ENCODE peak calls at places on chromosomes 5 and 9, in five cellular contexts. Q, K, A, G and L are unnamed samples.

GRCh38 chr9:7432989-7433388 is 366.6 kb downstream of the DMAC1 start:
- DNase-seq in Q (no peak), K (no peak), A (no peak), G (no peak), L (no peak)

GRCh38 chr5:174083041-174083827 is 37.7 kb downstream of the NSG2 start:
- DNase-seq in Q (no peak), K (no peak), A (no peak), G (no peak), L (no peak)

GRCh38 chr5:109739741-109740140 is 50.0 kb downstream of the MAN2A1 start:
- DNase-seq in Q (no peak), K (no peak), A (no peak), G (no peak), L (peak)

GRCh38 chr5:175131432-175131831 is 312.6 kb downstream of the DRD1 start:
- DNase-seq in Q (no peak), K (no peak), A (no peak), G (no peak), L (no peak)

GRCh38 chr9:72807765-72808445 is 144.9 kb downstream of the ALDH1A1 start:
- DNase-seq in Q (no peak), K (no peak), A (no peak), G (no peak), L (peak)

GRCh38 chr5:172830876-172831662 is 3.0 kb upstream of the ERGIC1 start:
- DNase-seq in Q (no peak), K (no peak), A (no peak), G (no peak), L (peak)

GRCh38 chr5:143376911-143377838 is 26.3 kb downstream of the NR3C1 start:
- DNase-seq in Q (peak), K (no peak), A (no peak), G (no peak), L (peak)

GRCh38 chr5:4419276-4419675 is 720.9 kb upstream of the ADAMTS16 start:
- DNase-seq in Q (no peak), K (no peak), A (no peak), G (no peak), L (no peak)

GRCh38 chr9:137172907-137173794 is 1.3 kb upstream of the TMEM210 start:
- DNase-seq in Q (peak), K (peak), A (no peak), G (no peak), L (no peak)

GRCh38 chr9:137175345-137175961 is 3.6 kb upstream of the TMEM210 start:
- DNase-seq in Q (no peak), K (no peak), A (no peak), G (no peak), L (no peak)

GRCh38 chr9:137176302-137177182 is 4.7 kb upstream of the TMEM210 start:
- DNase-seq in Q (no peak), K (peak), A (peak), G (no peak), L (peak)

GRCh38 chr9:137174722-137175293 is 3.0 kb upstream of the TMEM210 start:
- DNase-seq in Q (no peak), K (no peak), A (no peak), G (no peak), L (no peak)

GRCh38 chr9:137173795-137174664 is 2.2 kb upstream of the TMEM210 start:
- DNase-seq in Q (no peak), K (no peak), A (no peak), G (no peak), L (no peak)
- TF ChIP-seq POLR2A in Q (no peak), K (no peak), A (no peak), G (no peak), L (no peak)

GRCh38 chr9:70403618-70404025 is 10.8 kb downstream of the KLF9 start:
- DNase-seq in Q (no peak), K (no peak), A (no peak), G (no peak), L (peak)
- TF ChIP-seq POLR2A in Q (no peak), K (no peak), A (no peak), G (no peak), L (no peak)

DNA sequence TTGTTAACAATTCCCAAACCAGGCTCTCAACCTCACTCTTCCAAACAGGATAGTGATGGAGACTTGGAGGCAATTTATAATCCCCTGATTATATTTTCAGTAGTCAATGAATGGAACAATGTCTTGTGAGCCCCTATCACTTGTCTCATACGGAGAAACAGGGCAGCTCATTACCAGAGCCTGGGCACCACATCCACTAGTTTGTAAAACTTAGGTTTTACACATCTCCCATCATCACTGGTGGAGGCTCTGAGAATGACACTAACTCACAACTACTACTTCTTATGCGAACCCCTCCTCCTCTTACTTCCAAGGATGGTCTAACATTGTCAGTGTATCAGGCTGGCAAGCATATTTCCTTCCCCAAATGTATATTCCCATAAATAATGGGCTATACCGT is 253.7 kb downstream of the EPB41L4A start:
- DNase-seq in Q (no peak), K (no peak), A (no peak), G (no peak), L (no peak)
- TF ChIP-seq POLR2A in Q (no peak), K (no peak), A (no peak), G (no peak), L (no peak)

DNA sequence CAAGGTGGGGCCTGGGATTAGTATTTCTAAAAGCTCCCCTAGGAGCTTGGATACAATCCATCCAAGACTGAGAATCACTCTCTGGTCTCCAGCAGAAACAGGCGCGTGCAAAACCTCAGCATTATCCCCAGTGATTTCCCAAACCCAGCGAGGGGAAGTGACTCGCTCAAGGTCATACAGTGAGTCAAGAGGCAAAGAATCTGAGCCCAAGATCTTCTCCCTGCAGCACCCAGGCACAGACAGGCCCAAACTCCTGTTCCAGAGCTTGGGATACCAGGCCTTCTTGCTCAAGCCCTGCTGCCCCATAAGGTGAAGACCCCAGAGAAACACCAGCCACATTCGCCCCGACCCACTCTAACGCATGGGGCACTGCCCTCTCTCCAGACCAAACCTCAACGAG is 33.2 kb downstream of the SHB start:
- DNase-seq in Q (peak), K (no peak), A (peak), G (no peak), L (peak)
- TF ChIP-seq POLR2A in Q (no peak), K (no peak), A (no peak), G (no peak), L (no peak)

GRCh38 chr9:104927216-104927911 is 591 bp downstream of the ABCA1 start:
- DNase-seq in Q (peak), K (peak), A (peak), G (peak), L (peak)

GRCh38 chr9:104923289-104923688 is 4.7 kb downstream of the ABCA1 start:
- DNase-seq in Q (no peak), K (no peak), A (no peak), G (no peak), L (no peak)

GRCh38 chr9:104921067-104921741 is 6.8 kb downstream of the ABCA1 start:
- DNase-seq in Q (no peak), K (no peak), A (no peak), G (no peak), L (no peak)

GRCh38 chr9:104927912-104928740 is at the start of gene ABCA1:
- DNase-seq in Q (peak), K (peak), A (peak), G (peak), L (peak)

GRCh38 chr9:104923740-104924139 is 4.2 kb downstream of the ABCA1 start:
- DNase-seq in Q (no peak), K (no peak), A (no peak), G (no peak), L (no peak)
- TF ChIP-seq POLR2A in Q (no peak), K (no peak), A (no peak), G (no peak), L (no peak)